ENCODE peak calls at places on chromosomes 11 and 22, in four cellular contexts. X, R, U and G are unnamed samples.

GRCh38 chr22:20418211-20418788 is 19.3 kb downstream of the SCARF2 start:
- DNase-seq in X (peak), U (peak), R (peak), G (peak)

GRCh38 chr11:111777094-111778046 is 11.2 kb upstream of the PPP2R1B start:
- DNase-seq in U (no peak), X (peak), R (peak), G (peak)

GRCh38 chr11:125036933-125037332 is 26.2 kb upstream of the SLC37A2 start:
- DNase-seq in X (no peak), R (peak), U (no peak), G (no peak)

GRCh38 chr11:121889168-121889567 is 226.8 kb downstream of the BLID start:
- DNase-seq in R (no peak), U (no peak), X (no peak), G (no peak)

GRCh38 chr22:26952654-26953379 is 295.4 kb downstream of the MIAT start:
- DNase-seq in U (no peak), X (no peak), R (no peak), G (no peak)

GRCh38 chr11:48538991-48539390 is 50.4 kb downstream of the OR4A47 start:
- DNase-seq in U (no peak), X (no peak), R (no peak), G (no peak)

GRCh38 chr11:66124564-66124963 is 54.5 kb downstream of the PACS1 start:
- DNase-seq in U (no peak), X (no peak), R (peak), G (no peak)

GRCh38 chr11:1882265-1883238 is 9.1 kb downstream of the PRR33 start:
- DNase-seq in U (peak), X (peak), R (peak), G (no peak)

GRCh38 chr22:20571531-20572007 is 64.2 kb downstream of the MED15 start:
- DNase-seq in X (peak), U (no peak), R (peak), G (no peak)

GRCh38 chr11:129960216-129961214 is 42.1 kb downstream of the PRDM10 start:
- DNase-seq in X (no peak), U (no peak), R (peak), G (peak)

GRCh38 chr22:42743501-42743991 is 22.9 kb upstream of the A4GALT start:
- DNase-seq in X (no peak), R (peak), U (peak), G (no peak)

GRCh38 chr11:68950776-68951175 is 30.0 kb downstream of the MRGPRD start:
- DNase-seq in X (no peak), U (no peak), R (no peak), G (no peak)

GRCh38 chr22:47854226-47854625 is 1091.8 kb downstream of the TBC1D22A start:
- DNase-seq in R (no peak), X (no peak), U (no peak), G (no peak)

GRCh38 chr11:86101493-86101892 is 32.6 kb upstream of the PICALM start:
- DNase-seq in U (no peak), X (no peak), R (no peak), G (no peak)

GRCh38 chr11:8739309-8739793 is 56.8 kb downstream of the RPL27A start:
- DNase-seq in R (no peak), U (peak), X (no peak), G (no peak)

GRCh38 chr11:8403310-8403709 is 139.6 kb upstream of the LMO1 start:
- DNase-seq in X (no peak), R (peak), U (no peak), G (no peak)

GRCh38 chr11:18794956-18795355 is 3.4 kb upstream of the PTPN5 start:
- DNase-seq in U (no peak), X (no peak), R (no peak), G (no peak)

GRCh38 chr11:69320756-69321741 is 27.1 kb downstream of the MYEOV start:
- DNase-seq in R (no peak), U (no peak), X (no peak), G (no peak)

GRCh38 chr22:50292643-50293440 is 14.6 kb downstream of the PLXNB2 start:
- DNase-seq in U (no peak), X (no peak), R (no peak), G (no peak)

GRCh38 chr11:129282634-129283033 is 90.5 kb upstream of the ARHGAP32 start:
- DNase-seq in U (no peak), X (no peak), R (no peak), G (no peak)